ENCODE peak calls at places on chromosomes 1 and 21, in four cellular contexts. One of them, this sample, is unnamed.

GRCh38 chr1:2604156-2604853 is 17.7 kb downstream of the PRXL2B start:
- DNase-seq in GM12891: no peak
- DNase-seq in T-helper 1 cell: no peak
- DNase-seq in EL: no peak
- DNase-seq in this sample: no peak

GRCh38 chr21:32844653-32845443 is 73.3 kb upstream of the PAXBP1 start:
- DNase-seq in GM12891: no peak
- DNase-seq in T-helper 1 cell: no peak
- DNase-seq in EL: peak; percentile 66
- DNase-seq in this sample: peak; percentile 86

GRCh38 chr1:26043765-26044164 is 2.2 kb downstream of the SLC30A2 start:
- DNase-seq in GM12891: no peak
- DNase-seq in T-helper 1 cell: no peak
- DNase-seq in EL: no peak
- DNase-seq in this sample: no peak

GRCh38 chr1:115838426-115838804 is 2.5 kb downstream of the NHLH2 start:
- DNase-seq in GM12891: peak; percentile 18
- DNase-seq in T-helper 1 cell: no peak
- DNase-seq in EL: no peak
- DNase-seq in this sample: peak; percentile 25

GRCh38 chr1:183164963-183165362 is 21.1 kb upstream of the LAMC2 start:
- DNase-seq in GM12891: no peak
- DNase-seq in T-helper 1 cell: no peak
- DNase-seq in EL: no peak
- DNase-seq in this sample: no peak

GRCh38 chr21:44537930-44538911 is 1.8 kb downstream of the KRTAP10-1 start:
- DNase-seq in GM12891: no peak
- DNase-seq in T-helper 1 cell: peak; percentile 5
- DNase-seq in EL: no peak
- DNase-seq in this sample: no peak

GRCh38 chr1:31227891-31228290 is 11.8 kb downstream of the NKAIN1 start:
- DNase-seq in GM12891: no peak
- DNase-seq in T-helper 1 cell: no peak
- DNase-seq in EL: no peak
- DNase-seq in this sample: peak; percentile 63

GRCh38 chr1:165507570-165507969 is 36.2 kb upstream of the LRRC52 start:
- DNase-seq in GM12891: no peak
- DNase-seq in T-helper 1 cell: no peak
- DNase-seq in EL: no peak
- DNase-seq in this sample: no peak

GRCh38 chr1:206513312-206514111 is 6.2 kb downstream of the RASSF5 start:
- DNase-seq in GM12891: no peak
- DNase-seq in T-helper 1 cell: no peak
- DNase-seq in EL: peak; percentile 92
- DNase-seq in this sample: peak; percentile 90

GRCh38 chr1:224488806-224489584 is 54.4 kb upstream of the WDR26 start:
- DNase-seq in GM12891: no peak
- DNase-seq in T-helper 1 cell: no peak
- DNase-seq in EL: peak; percentile 33
- DNase-seq in this sample: no peak

This sample was measured in astrocyte of the hippocampus.